ENCODE peak calls at places on chromosomes 13 and 19, in seven cellular contexts. One of them, this sample, is unnamed.

GRCh38 chr19:13060233-13060963 is 42.3 kb downstream of the LYL1 start:
- DNase-seq in astrocyte: no peak
- DNase-seq in IMR-90: no peak
- DNase-seq in tibial artery: peak; percentile 90
- DNase-seq in spleen: no peak
- DNase-seq in cardiac muscle cell: no peak
- DNase-seq in left lung: no peak
- DNase-seq in this sample: no peak

GRCh38 chr19:13872695-13873389 is 4.1 kb upstream of the NANOS3 start:
- DNase-seq in cardiac muscle cell: peak; percentile 70
- DNase-seq in tibial artery: no peak
- DNase-seq in astrocyte: no peak
- DNase-seq in IMR-90: no peak
- DNase-seq in spleen: no peak
- DNase-seq in left lung: peak; percentile 83
- DNase-seq in this sample: no peak

GRCh38 chr13:113468029-113468428 is 14.7 kb upstream of the ADPRHL1 start:
- DNase-seq in IMR-90: no peak
- DNase-seq in left lung: no peak
- DNase-seq in astrocyte: no peak
- DNase-seq in cardiac muscle cell: no peak
- DNase-seq in tibial artery: no peak
- DNase-seq in spleen: no peak
- DNase-seq in this sample: no peak

GRCh38 chr13:33615436-33615835 is 202.5 kb upstream of the RFC3 start:
- DNase-seq in spleen: no peak
- DNase-seq in tibial artery: no peak
- DNase-seq in cardiac muscle cell: no peak
- DNase-seq in left lung: no peak
- DNase-seq in astrocyte: no peak
- DNase-seq in IMR-90: no peak
- DNase-seq in this sample: no peak

GRCh38 chr13:41053384-41053826 is 7.9 kb upstream of the WBP4 start:
- DNase-seq in IMR-90: peak; percentile 49
- DNase-seq in left lung: no peak
- DNase-seq in spleen: no peak
- DNase-seq in tibial artery: no peak
- DNase-seq in cardiac muscle cell: no peak
- DNase-seq in astrocyte: no peak
- DNase-seq in this sample: no peak

GRCh38 chr19:28213476-28214082 is 999.4 kb downstream of the UQCRFS1 start:
- DNase-seq in cardiac muscle cell: no peak
- DNase-seq in spleen: no peak
- DNase-seq in IMR-90: no peak
- DNase-seq in tibial artery: no peak
- DNase-seq in astrocyte: peak; percentile 79
- DNase-seq in left lung: no peak
- DNase-seq in this sample: no peak

GRCh38 chr13:53137777-53138176 is 109.2 kb downstream of the OLFM4 start:
- DNase-seq in spleen: no peak
- DNase-seq in tibial artery: no peak
- DNase-seq in left lung: no peak
- DNase-seq in IMR-90: peak; percentile 86
- DNase-seq in astrocyte: peak; percentile 19
- DNase-seq in cardiac muscle cell: no peak
- DNase-seq in this sample: no peak

GRCh38 chr19:2659856-2660432 is 42.5 kb downstream of the GNG7 start:
- DNase-seq in IMR-90: no peak
- DNase-seq in astrocyte: no peak
- DNase-seq in left lung: peak; percentile 10
- DNase-seq in tibial artery: no peak
- DNase-seq in cardiac muscle cell: no peak
- DNase-seq in spleen: no peak
- DNase-seq in this sample: no peak

GRCh38 chr19:9883764-9884163 is 48.6 kb downstream of the PIN1 start:
- DNase-seq in astrocyte: no peak
- DNase-seq in cardiac muscle cell: no peak
- DNase-seq in IMR-90: no peak
- DNase-seq in left lung: no peak
- DNase-seq in spleen: no peak
- DNase-seq in tibial artery: no peak
- DNase-seq in this sample: no peak

GRCh38 chr13:73514208-73514607 is 455.4 kb downstream of the KLF5 start:
- DNase-seq in tibial artery: no peak
- DNase-seq in IMR-90: no peak
- DNase-seq in cardiac muscle cell: no peak
- DNase-seq in left lung: no peak
- DNase-seq in astrocyte: no peak
- DNase-seq in spleen: no peak
- DNase-seq in this sample: no peak

GRCh38 chr19:10305139-10305806 is 4.3 kb downstream of the ZGLP1 start:
- DNase-seq in IMR-90: peak; percentile 73
- DNase-seq in spleen: no peak
- DNase-seq in left lung: peak; percentile 90
- DNase-seq in cardiac muscle cell: no peak
- DNase-seq in tibial artery: no peak
- DNase-seq in astrocyte: peak; percentile 43
- DNase-seq in this sample: no peak

GRCh38 chr13:103282571-103283450 is 216.6 kb upstream of the SLC10A2 start:
- DNase-seq in tibial artery: no peak
- DNase-seq in astrocyte: peak; percentile 93
- DNase-seq in left lung: no peak
- DNase-seq in spleen: no peak
- DNase-seq in IMR-90: peak; percentile 49
- DNase-seq in cardiac muscle cell: peak; percentile 64
- DNase-seq in this sample: no peak

GRCh38 chr13:83589816-83590215 is 292.5 kb downstream of the SLITRK1 start:
- DNase-seq in astrocyte: no peak
- DNase-seq in cardiac muscle cell: no peak
- DNase-seq in tibial artery: no peak
- DNase-seq in IMR-90: no peak
- DNase-seq in left lung: no peak
- DNase-seq in spleen: no peak
- DNase-seq in this sample: no peak

GRCh38 chr19:44718441-44719261 is 19.7 kb downstream of the CEACAM16 start:
- DNase-seq in spleen: no peak
- DNase-seq in cardiac muscle cell: peak; percentile 93
- DNase-seq in astrocyte: peak; percentile 54
- DNase-seq in IMR-90: peak; percentile 56
- DNase-seq in left lung: no peak
- DNase-seq in tibial artery: peak; percentile 78
- DNase-seq in this sample: peak; percentile 36
- H3K27ac ChIP-seq in spleen: peak overlapping the region; percentile 79
- H3K27ac ChIP-seq in cardiac muscle cell: peak overlapping the region; percentile 94
- H3K27ac ChIP-seq in astrocyte: peak overlapping the region; percentile 48
- H3K27ac ChIP-seq in IMR-90: peak overlapping the region; percentile 46
- H3K27ac ChIP-seq in left lung: peak overlapping the region; percentile 74
- H3K27ac ChIP-seq in tibial artery: peak overlapping the region; percentile 62
- H3K27ac ChIP-seq in this sample: peak overlapping the region; percentile 76

GRCh38 chr13:99044764-99045163 is 66.9 kb upstream of the DOCK9 start:
- DNase-seq in cardiac muscle cell: no peak
- DNase-seq in tibial artery: no peak
- DNase-seq in IMR-90: no peak
- DNase-seq in spleen: no peak
- DNase-seq in left lung: no peak
- DNase-seq in astrocyte: no peak
- DNase-seq in this sample: no peak
- H3K4me1 ChIP-seq in cardiac muscle cell: no peaks in the 10 kb centered on the region
- H3K4me1 ChIP-seq in tibial artery: no peaks in the 10 kb centered on the region
- H3K4me1 ChIP-seq in IMR-90: peaks cover 16% of the 10 kb centered on the region
- H3K4me1 ChIP-seq in spleen: peaks cover 75% of the 10 kb centered on the region
- H3K4me1 ChIP-seq in left lung: peaks cover 7% of the 10 kb centered on the region
- H3K4me1 ChIP-seq in astrocyte: peaks cover 18% of the 10 kb centered on the region
- H3K4me1 ChIP-seq in this sample: peaks cover 6% of the 10 kb centered on the region

GRCh38 chr19:49133621-49134454 is 14.5 kb downstream of the PPFIA3 start:
- DNase-seq in left lung: peak; percentile 90
- DNase-seq in IMR-90: peak; percentile 70
- DNase-seq in cardiac muscle cell: peak; percentile 33
- DNase-seq in spleen: no peak
- DNase-seq in tibial artery: no peak
- DNase-seq in astrocyte: no peak
- DNase-seq in this sample: no peak
- TF ChIP-seq CTCF in left lung: no peak
- TF ChIP-seq CTCF in IMR-90: no peak
- TF ChIP-seq CTCF in cardiac muscle cell: peak; percentile 25
- TF ChIP-seq CTCF in spleen: no peak
- TF ChIP-seq CTCF in tibial artery: no peak
- TF ChIP-seq CTCF in astrocyte: no peak
- TF ChIP-seq CTCF in this sample: no peak

GRCh38 chr19:870963-871401 is 11.5 kb downstream of the CFD start:
- DNase-seq in left lung: no peak
- DNase-seq in IMR-90: peak; percentile 32
- DNase-seq in tibial artery: no peak
- DNase-seq in astrocyte: peak; percentile 35
- DNase-seq in cardiac muscle cell: no peak
- DNase-seq in spleen: no peak
- DNase-seq in this sample: no peak
- H3K27ac ChIP-seq in left lung: no peak overlapping the region
- H3K27ac ChIP-seq in IMR-90: no peak overlapping the region
- H3K27ac ChIP-seq in tibial artery: no peak overlapping the region
- H3K27ac ChIP-seq in astrocyte: no peak overlapping the region
- H3K27ac ChIP-seq in cardiac muscle cell: no peak overlapping the region
- H3K27ac ChIP-seq in spleen: no peak overlapping the region
- H3K27ac ChIP-seq in this sample: no peak overlapping the region

DNA sequence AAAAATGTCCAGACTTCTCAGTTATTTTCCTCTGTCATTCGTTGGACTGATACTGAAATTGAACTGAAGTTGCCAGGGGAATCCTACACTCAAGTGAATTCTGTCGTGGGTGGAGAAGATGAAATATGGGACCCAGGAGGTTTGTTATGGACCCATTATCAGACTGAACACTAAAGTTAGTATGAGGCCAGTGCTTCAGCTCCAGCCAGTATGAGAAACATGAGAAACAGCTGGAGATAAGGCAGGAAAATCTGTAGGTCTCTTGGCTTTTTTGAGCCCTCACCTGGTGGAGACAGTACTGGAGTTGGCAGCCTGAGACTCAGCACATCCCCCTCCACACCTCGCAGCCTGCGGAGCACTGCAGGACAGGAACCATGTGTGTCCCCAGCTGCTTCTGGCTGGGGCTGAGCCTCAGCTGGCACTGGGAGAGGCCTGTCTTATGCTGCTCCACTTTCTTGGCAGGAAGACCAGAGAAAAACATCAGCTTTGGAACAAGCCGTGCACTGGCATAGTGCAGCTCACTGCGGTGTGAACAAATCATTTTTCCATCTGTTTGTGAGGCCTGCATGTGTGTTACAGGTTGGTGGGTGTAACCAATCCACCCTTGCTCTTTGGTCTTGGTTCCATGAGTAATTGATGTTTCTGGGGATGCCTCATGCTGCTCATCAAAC is 641.0 kb downstream of the FGF9 start:
- DNase-seq in astrocyte: no peak
- DNase-seq in IMR-90: no peak
- DNase-seq in spleen: peak; percentile 64
- DNase-seq in cardiac muscle cell: no peak
- DNase-seq in left lung: peak; percentile 60
- DNase-seq in tibial artery: peak; percentile 73
- DNase-seq in this sample: no peak
- H3K4me1 ChIP-seq in astrocyte: no peaks in the 10 kb centered on the region
- H3K4me1 ChIP-seq in IMR-90: no peaks in the 10 kb centered on the region
- H3K4me1 ChIP-seq in spleen: no peaks in the 10 kb centered on the region
- H3K4me1 ChIP-seq in cardiac muscle cell: no peaks in the 10 kb centered on the region
- H3K4me1 ChIP-seq in left lung: no peaks in the 10 kb centered on the region
- H3K4me1 ChIP-seq in tibial artery: no peaks in the 10 kb centered on the region
- H3K4me1 ChIP-seq in this sample: no peaks in the 10 kb centered on the region

DNA sequence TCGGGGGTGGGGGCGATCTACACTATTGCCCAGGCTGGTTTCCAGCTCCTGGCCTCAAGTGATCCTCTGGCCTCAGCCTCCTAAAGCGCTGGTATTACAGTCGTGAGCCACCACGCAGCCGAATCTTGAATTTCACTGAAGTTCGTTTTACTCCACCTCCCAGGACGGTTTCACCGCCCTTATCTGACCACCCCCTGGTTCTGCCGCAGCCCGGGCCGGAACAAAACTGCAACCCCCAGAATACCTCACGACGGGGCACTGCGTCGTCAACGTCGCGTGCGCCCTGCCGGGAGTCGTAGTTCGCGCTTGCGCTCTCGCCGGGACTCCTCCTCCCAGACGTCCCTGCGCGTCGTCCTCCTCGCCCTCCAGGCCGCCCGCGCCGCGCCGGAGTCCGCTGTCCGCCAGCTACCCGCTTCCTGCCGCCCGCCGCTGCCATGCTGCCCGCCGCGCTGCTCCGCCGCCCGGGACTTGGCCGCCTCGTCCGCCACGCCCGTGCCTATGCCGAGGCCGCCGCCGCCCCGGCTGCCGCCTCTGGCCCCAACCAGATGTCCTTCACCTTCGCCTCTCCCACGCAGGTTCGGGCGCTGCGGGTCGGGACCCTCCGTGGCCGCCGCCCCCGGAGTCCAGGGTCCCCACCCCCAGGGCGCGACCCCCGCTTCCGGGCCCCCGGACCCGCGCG is at the start of gene ATP5F1D:
- DNase-seq in left lung: peak; percentile 98
- DNase-seq in spleen: peak; percentile 98
- DNase-seq in tibial artery: peak; percentile 97
- DNase-seq in cardiac muscle cell: peak; percentile 95
- DNase-seq in astrocyte: peak; percentile 88
- DNase-seq in IMR-90: peak; percentile 95
- DNase-seq in this sample: no peak
- TF ChIP-seq CTCF in left lung: no peak
- TF ChIP-seq CTCF in spleen: no peak
- TF ChIP-seq CTCF in tibial artery: peak; percentile 6
- TF ChIP-seq CTCF in cardiac muscle cell: no peak
- TF ChIP-seq CTCF in astrocyte: no peak
- TF ChIP-seq CTCF in IMR-90: no peak
- TF ChIP-seq CTCF in this sample: no peak